ENCODE peak calls at places on chromosomes 4 and X, in four cellular contexts. Q, G, I and S are unnamed samples.
A peak's percentile ranks its signal among the peaks of the same experiment; 100 is the strongest.

GRCh38 chrX:150984164-150984824 is 1.2 kb downstream of the HMGB3 start:
- DNase-seq in Q (peak; percentile 55), I (no peak), G (no peak), S (no peak)

GRCh38 chr4:7970031-7970946 is 30.6 kb upstream of the AFAP1 start:
- DNase-seq in Q (no peak), G (peak; percentile 76), I (no peak), S (no peak)

GRCh38 chr4:95732061-95732460 is 107.8 kb upstream of the PDHA2 start:
- DNase-seq in Q (no peak), G (no peak), I (no peak), S (no peak)

GRCh38 chr4:1348014-1348513 is 1.1 kb downstream of the UVSSA start:
- DNase-seq in Q (peak; percentile 39), I (no peak), G (no peak), S (no peak)

GRCh38 chr4:8305851-8306361 is 36.4 kb downstream of the HTRA3 start:
- DNase-seq in G (no peak), I (no peak), Q (no peak), S (no peak)

GRCh38 chr4:53645108-53645507 is 53.8 kb upstream of the LNX1 start:
- DNase-seq in Q (no peak), G (no peak), I (no peak), S (no peak)

GRCh38 chrX:107450823-107451509 is 1.5 kb downstream of the FRMPD3 start:
- DNase-seq in G (no peak), Q (peak; percentile 37), I (no peak), S (no peak)

GRCh38 chr4:154329268-154329858 is 162.2 kb downstream of the DCHS2 start:
- DNase-seq in Q (no peak), G (peak; percentile 3), I (no peak), S (no peak)

GRCh38 chrX:10159069-10159468 is 2.3 kb downstream of the CLCN4 start:
- DNase-seq in I (no peak), G (no peak), Q (peak; percentile 42), S (no peak)

GRCh38 chrX:114162068-114162735 is 421.7 kb upstream of the HTR2C start:
- DNase-seq in I (no peak), G (peak; percentile 0), Q (no peak), S (no peak)

GRCh38 chr4:108060164-108060563 is 70.5 kb downstream of the HADH start:
- DNase-seq in I (peak; percentile 41), G (peak; percentile 2), Q (no peak), S (peak; percentile 45)

GRCh38 chr4:147423229-147423628 is 57.7 kb upstream of the EDNRA start:
- DNase-seq in G (no peak), I (no peak), Q (no peak), S (no peak)

GRCh38 chr4:110198472-110199419 is at the start of gene ELOVL6:
- DNase-seq in Q (peak; percentile 71), I (peak; percentile 61), G (peak; percentile 59), S (no peak)

GRCh38 chr4:110195561-110196205 is 2.7 kb downstream of the ELOVL6 start:
- DNase-seq in G (no peak), Q (no peak), I (no peak), S (no peak)

GRCh38 chr4:110196206-110196870 is 2.1 kb downstream of the ELOVL6 start:
- DNase-seq in G (peak; percentile 41), Q (peak; percentile 76), I (no peak), S (no peak)

GRCh38 chr4:110196871-110197420 is 1.5 kb downstream of the ELOVL6 start:
- DNase-seq in Q (no peak), G (no peak), I (no peak), S (no peak)

DNA sequence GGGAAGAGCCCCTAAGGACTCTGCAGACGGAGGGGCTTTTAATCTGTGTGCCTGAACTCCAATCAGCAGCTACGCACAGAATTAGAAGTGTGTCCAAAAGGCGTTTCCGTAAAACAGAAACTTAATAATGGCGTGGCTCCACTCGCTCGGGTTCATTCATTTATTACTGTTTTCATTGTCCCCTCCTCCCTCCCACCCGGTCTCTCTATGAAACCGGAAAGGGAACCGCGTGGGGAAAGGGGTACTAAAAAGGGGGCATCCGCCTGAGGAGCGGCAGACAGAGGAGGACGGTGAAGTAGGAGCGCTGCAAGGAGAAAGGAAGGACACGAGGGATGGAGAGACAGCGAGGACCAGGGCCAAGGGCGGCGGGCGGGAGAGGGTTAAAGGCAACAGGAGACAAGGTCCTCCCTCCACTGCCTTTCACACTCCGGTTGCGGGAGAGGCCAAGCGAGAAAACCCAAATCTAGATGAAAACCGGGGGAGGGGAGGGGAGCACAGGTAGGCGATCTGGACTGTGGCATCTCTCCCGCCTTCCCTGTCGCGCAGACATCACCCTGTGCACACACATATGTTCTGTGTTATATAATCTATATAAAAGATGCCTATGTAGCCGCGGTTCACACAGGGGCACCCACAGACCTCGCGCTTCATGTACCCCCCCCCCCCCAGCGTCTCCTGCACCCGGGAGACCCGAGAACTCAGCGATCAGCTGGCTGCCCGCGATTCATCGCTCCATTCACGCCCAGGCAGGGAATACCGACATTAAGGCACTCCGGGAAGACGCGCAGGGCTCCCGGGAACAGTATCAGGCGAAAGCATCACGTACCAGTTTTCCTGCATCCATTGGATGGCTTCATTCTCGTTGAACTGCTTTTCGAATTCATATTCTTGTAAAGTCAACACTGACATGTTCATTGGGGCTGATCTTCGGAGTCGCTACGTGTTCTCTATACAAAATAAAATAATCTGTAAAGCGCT is 705 bp downstream of the ELOVL6 start:
- DNase-seq in I (no peak), G (no peak), Q (peak; percentile 23), S (no peak)
- TF ChIP-seq REST in I (no peak), G (no peak), Q (no peak), S (no peak)

GRCh38 chrX:24034485-24034884 is 7.5 kb upstream of the KLHL15 start:
- DNase-seq in Q (no peak), I (no peak), G (no peak), S (no peak)

DNA sequence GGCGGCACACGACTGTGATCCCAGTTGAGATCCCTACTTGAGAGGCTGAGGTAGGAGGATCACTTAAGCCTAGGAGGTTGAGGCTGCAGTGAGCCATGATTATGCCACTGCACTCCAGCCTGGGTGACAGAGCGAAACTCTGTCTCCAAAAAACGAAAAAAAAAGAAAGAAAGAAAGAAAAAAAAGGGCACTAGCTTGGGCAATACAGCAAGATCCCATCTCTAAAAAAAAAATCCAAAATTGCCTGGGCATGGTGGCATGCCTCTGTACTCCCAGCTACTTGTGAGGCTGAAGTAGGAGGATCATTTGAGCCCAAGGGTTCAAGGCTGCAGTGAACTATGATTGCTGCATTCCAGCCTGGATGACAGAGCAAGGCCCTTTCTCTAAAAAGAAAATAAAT is 10.7 kb upstream of the KLHL15 start:
- DNase-seq in G (no peak), Q (no peak), I (no peak), S (no peak)
- H3K27ac ChIP-seq in G (no peak overlapping the region), Q (no peak overlapping the region), I (no peak overlapping the region), S (no peak overlapping the region)

GRCh38 chr4:81470456-81471327 is 1.0 kb downstream of the RASGEF1B start:
- DNase-seq in I (no peak), Q (peak; percentile 7), G (no peak), S (no peak)
- TF ChIP-seq TCF7L2 in I (no peak), Q (no peak), G (no peak), S (no peak)

GRCh38 chrX:18894156-18894555 is 89.8 kb downstream of the PHKA2 start:
- DNase-seq in G (no peak), Q (no peak), I (no peak), S (no peak)
- TF ChIP-seq REST in G (no peak), Q (no peak), I (no peak), S (no peak)

GRCh38 chr4:122798917-122799316 is 27.7 kb upstream of the FGF2 start:
- DNase-seq in I (no peak), Q (no peak), G (no peak), S (no peak)
- H3K27ac ChIP-seq in I (peak overlapping the region; percentile 54), Q (no peak overlapping the region), G (no peak overlapping the region), S (peak overlapping the region; percentile 23)

GRCh38 chrX:11588097-11588496 is 77.6 kb downstream of the ARHGAP6 start:
- DNase-seq in Q (no peak), I (no peak), G (no peak), S (no peak)
- TF ChIP-seq TCF7L2 in Q (no peak), I (no peak), G (no peak), S (no peak)

DNA sequence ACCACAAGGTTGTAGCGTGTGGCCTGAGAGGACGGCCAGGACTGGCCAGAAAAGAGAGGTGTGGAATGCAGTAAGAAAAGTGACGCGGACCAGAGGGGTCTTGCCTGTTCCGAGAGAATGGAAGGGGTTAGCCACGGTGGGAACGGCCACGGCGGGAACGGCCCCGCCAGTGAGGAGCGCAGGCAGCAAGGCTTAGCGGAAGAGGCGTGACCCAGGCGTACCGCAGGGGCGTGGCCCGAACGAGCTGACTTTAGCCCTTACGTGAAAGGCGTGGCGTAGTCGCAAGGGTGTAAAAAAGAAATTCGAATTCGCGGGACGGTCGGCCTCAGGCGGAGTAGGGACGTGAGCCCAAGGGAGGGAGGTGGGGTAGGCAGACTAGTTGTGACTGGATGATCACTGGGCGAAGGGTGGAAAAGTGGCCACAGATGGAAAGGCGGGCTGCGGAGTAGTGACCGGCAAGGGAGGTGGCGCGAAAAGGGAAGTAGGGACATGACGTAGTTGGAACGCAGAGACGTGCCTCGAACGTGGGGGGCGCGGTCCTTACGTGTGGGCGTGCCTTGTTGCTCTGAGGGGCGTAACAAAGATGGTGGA is 10.4 kb upstream of the CLTRN start:
- DNase-seq in Q (peak; percentile 65), I (peak; percentile 80), G (peak; percentile 76), S (peak; percentile 67)
- TF ChIP-seq REST in Q (no peak), I (no peak), G (no peak), S (no peak)

DNA sequence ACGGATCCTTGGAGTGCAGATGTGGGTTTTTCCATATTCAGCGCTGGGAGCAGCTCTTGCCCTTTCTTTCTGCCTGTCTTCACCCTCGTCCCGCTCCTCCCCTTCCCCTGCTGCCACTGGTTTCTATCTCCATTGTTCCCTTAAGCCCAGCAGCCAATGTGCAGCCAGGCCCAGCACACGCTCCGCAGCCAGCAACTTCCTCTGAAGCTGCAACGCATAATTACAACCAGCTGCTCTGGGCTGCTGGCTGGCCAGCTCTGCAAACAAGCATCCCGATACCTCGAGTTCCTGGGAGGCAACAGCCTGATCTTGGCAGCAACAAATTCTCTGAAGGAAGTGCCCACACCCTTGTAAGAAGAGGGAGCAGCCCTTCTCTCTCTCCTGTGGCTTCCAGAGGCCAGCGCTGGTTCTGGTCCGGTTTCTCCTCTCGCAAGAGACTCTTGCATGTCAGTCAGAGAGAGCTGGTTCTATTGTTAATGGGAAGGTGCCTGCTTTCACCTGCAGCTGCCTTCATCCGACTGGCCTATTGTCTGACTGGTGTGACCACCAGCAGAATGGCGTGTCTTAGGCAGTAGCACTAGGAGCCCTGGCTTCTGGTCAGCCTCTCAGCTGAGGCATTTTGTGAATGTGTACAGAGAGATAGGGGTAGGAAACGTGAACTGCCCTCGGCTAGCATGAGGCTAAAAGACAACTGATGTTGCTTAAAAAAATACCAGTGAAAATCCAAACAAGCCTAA is 83.8 kb upstream of the MAML3 start:
- DNase-seq in Q (no peak), I (no peak), G (no peak), S (no peak)
- H3K27ac ChIP-seq in Q (no peak overlapping the region), I (no peak overlapping the region), G (no peak overlapping the region), S (no peak overlapping the region)